ENCODE peak calls at places on chromosomes 3 and 15, in eight cellular contexts. S is mucosa of descending colon; O is neuronal stem cell; U is psoas muscle; C is A549; R is tibial nerve; F is right atrium auricular region; E is CD8-positive, alpha-beta memory T cell. T is an unnamed sample.

GRCh38 chr3:114627760-114628159 is 333.9 kb downstream of the TIGIT start:
- DNase-seq in S (no peak), O (no peak), U (peak; percentile 46), C (no peak), R (peak; percentile 50), F (peak; percentile 81), E (no peak), T (no peak)

GRCh38 chr3:71964170-71964569 is 179.2 kb upstream of the PROK2 start:
- DNase-seq in S (no peak), O (no peak), U (no peak), C (no peak), R (no peak), F (no peak), E (no peak), T (no peak)

GRCh38 chr15:53962646-53963561 is 15.3 kb upstream of the UNC13C start:
- DNase-seq in S (peak; percentile 38), O (peak; percentile 30), U (peak; percentile 28), C (no peak), R (peak; percentile 32), F (no peak), E (no peak), T (no peak)

GRCh38 chr15:96346409-96346808 is 15.9 kb downstream of the NR2F2 start:
- DNase-seq in S (no peak), O (no peak), U (no peak), C (no peak), R (no peak), F (no peak), E (no peak), T (no peak)

GRCh38 chr3:71172176-71172575 is 411.4 kb downstream of the FOXP1 start:
- DNase-seq in S (no peak), O (no peak), U (no peak), C (no peak), R (no peak), F (no peak), E (no peak), T (no peak)

GRCh38 chr3:86282106-86282787 is 708.7 kb downstream of the VGLL3 start:
- DNase-seq in S (peak; percentile 14), O (no peak), U (no peak), C (no peak), R (no peak), F (no peak), E (no peak), T (no peak)

GRCh38 chr15:78397382-78397781 is 40.6 kb upstream of the IREB2 start:
- DNase-seq in S (no peak), O (no peak), U (no peak), C (no peak), R (no peak), F (no peak), E (no peak), T (no peak)

GRCh38 chr15:37015025-37015424 is 85.3 kb downstream of the MEIS2 start:
- DNase-seq in S (no peak), O (no peak), U (no peak), C (no peak), R (no peak), F (peak; percentile 75), E (no peak), T (no peak)

GRCh38 chr3:40780341-40780800 is 255.6 kb downstream of the ZNF621 start:
- DNase-seq in S (peak; percentile 35), O (peak; percentile 51), U (peak; percentile 85), C (no peak), R (peak; percentile 66), F (peak; percentile 89), E (no peak), T (no peak)
- H3K4me3 ChIP-seq in S (no peak overlapping the region), O (peak overlapping the region; percentile 34), U (peak overlapping the region; percentile 52), C (no peak overlapping the region), R (no peak overlapping the region), F (no peak overlapping the region), E (no peak overlapping the region), T (no peak overlapping the region)

GRCh38 chr3:38003817-38004414 is 13.3 kb downstream of the VILL start:
- DNase-seq in S (peak; percentile 81), O (no peak), U (no peak), C (no peak), R (no peak), F (no peak), E (no peak), T (peak; percentile 53)

GRCh38 chr3:38006031-38006430 is 15.4 kb downstream of the VILL start:
- DNase-seq in S (no peak), O (no peak), U (no peak), C (no peak), R (no peak), F (no peak), E (no peak), T (no peak)

GRCh38 chr3:38005076-38006020 is 14.8 kb downstream of the VILL start:
- DNase-seq in S (peak; percentile 76), O (no peak), U (no peak), C (no peak), R (peak; percentile 65), F (peak; percentile 84), E (no peak), T (no peak)

GRCh38 chr3:38003371-38003816 is 12.8 kb downstream of the VILL start:
- DNase-seq in S (peak; percentile 87), O (peak; percentile 67), U (peak; percentile 63), C (peak; percentile 62), R (peak; percentile 56), F (peak; percentile 78), E (peak; percentile 31), T (peak; percentile 95)

DNA sequence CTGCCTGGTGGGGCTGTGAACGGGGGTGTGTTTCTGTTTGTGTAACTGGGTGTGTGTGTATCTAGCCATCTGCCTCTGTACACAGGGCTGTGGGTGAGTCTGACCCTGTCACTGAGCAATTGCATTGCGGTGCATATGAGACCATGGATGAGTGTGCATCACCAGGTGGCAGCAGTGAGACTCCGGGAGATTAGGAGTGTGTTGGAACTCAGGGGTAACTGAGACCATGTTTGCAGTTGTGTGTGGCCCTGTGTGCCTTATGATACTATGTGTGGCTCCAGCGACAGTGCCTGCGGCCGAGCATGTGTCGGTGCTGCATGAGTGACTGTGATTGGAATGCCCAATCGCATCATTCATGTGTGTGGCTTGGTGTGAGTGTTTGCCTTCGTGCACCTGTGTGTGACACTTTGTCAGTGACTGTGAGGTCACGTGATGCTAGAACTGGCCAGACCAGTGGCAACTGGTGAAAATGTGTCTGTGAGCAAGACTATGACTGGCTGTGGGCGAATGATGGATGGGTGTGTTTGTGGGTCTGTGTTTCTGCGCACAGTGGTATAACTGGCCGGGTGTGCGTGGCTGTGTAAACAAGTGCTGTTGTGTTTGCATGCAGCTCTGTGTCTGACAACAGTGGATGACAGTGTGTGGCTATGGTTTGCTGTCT is 14.0 kb downstream of the VILL start:
- DNase-seq in S (peak; percentile 91), O (no peak), U (peak; percentile 73), C (peak; percentile 55), R (peak; percentile 94), F (peak; percentile 85), E (peak; percentile 30), T (peak; percentile 81)
- H3K4me3 ChIP-seq in S (no peak overlapping the region), O (no peak overlapping the region), U (no peak overlapping the region), C (no peak overlapping the region), R (no peak overlapping the region), F (no peak overlapping the region), E (no peak overlapping the region), T (no peak overlapping the region)

DNA sequence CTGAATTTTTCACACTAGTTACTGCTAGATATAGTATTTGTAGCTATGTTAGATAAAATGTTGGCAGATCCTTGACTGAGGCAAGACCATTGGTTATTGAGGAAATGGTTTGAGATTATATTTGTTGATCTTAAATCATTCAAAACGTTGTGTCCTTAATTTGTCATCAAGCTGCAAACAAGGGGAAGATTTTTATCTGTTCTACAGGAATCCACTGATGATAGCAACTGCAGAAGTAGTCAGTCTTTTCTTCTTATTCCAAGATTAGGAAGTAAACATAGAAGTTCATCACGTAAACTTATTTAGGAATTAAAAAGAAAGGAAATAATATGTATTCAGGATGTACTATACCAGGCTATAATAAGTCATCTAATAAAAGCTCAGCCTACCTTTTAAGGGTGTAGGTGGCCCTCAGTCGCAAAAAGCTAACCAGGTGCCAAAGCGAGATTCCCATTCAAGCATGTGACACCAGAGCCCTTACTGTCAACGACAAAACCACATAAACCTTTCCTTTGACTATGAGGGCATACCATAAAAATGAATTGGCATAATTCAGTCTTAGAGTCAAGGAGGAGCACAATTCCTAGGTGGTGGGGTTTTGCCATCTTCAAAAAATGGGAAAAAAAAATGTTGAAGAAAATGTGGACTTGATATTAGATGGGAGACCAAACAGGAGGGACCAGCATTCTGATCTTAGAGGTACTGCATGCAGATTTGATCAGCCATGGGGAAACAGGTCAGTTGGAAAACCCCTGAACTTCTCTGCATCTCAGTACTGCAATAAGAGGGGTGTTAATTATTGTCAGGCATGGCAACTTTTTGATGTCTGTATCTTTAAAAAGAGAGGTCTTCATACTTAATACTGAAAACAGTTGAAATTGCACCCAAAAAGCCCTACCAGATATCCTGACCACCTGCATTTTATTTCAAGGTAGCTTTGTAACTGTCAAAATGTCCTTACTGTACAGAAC is 212.5 kb upstream of the UBE2E1 start:
- DNase-seq in S (no peak), O (no peak), U (no peak), C (no peak), R (no peak), F (no peak), E (no peak), T (no peak)
- H3K4me3 ChIP-seq in S (no peak overlapping the region), O (no peak overlapping the region), U (no peak overlapping the region), C (no peak overlapping the region), R (no peak overlapping the region), F (no peak overlapping the region), E (no peak overlapping the region), T (no peak overlapping the region)

GRCh38 chr15:76060098-76060989 is 559 bp downstream of the TMEM266 start:
- DNase-seq in S (no peak), O (no peak), U (no peak), C (no peak), R (no peak), F (no peak), E (peak; percentile 17), T (peak; percentile 27)
- H3K4me3 ChIP-seq in S (no peak overlapping the region), O (peak overlapping the region; percentile 52), U (peak overlapping the region; percentile 77), C (peak overlapping the region; percentile 64), R (peak overlapping the region; percentile 21), F (peak overlapping the region; percentile 31), E (no peak overlapping the region), T (peak overlapping the region; percentile 69)

GRCh38 chr3:105997466-105997799 is 128.6 kb upstream of the CBLB start:
- DNase-seq in S (no peak), O (no peak), U (no peak), C (no peak), R (no peak), F (no peak), E (no peak), T (no peak)

GRCh38 chr3:105997800-105998526 is 129.2 kb upstream of the CBLB start:
- DNase-seq in S (no peak), O (no peak), U (peak; percentile 23), C (no peak), R (no peak), F (peak; percentile 65), E (no peak), T (no peak)

GRCh38 chr3:105996781-105997180 is 128.0 kb upstream of the CBLB start:
- DNase-seq in S (no peak), O (no peak), U (no peak), C (no peak), R (no peak), F (no peak), E (no peak), T (no peak)

GRCh38 chr3:106001923-106002322 is 133.1 kb upstream of the CBLB start:
- DNase-seq in S (no peak), O (no peak), U (no peak), C (no peak), R (no peak), F (no peak), E (no peak), T (no peak)

GRCh38 chr3:105999856-106000255 is 131.0 kb upstream of the CBLB start:
- DNase-seq in S (no peak), O (no peak), U (no peak), C (no peak), R (no peak), F (no peak), E (no peak), T (no peak)
- H3K4me3 ChIP-seq in S (no peak overlapping the region), O (no peak overlapping the region), U (no peak overlapping the region), C (no peak overlapping the region), R (no peak overlapping the region), F (no peak overlapping the region), E (no peak overlapping the region), T (no peak overlapping the region)